ENCODE peak calls at places on chromosomes 16 and 17, in ten cellular contexts. One of them, this sample, is unnamed.

GRCh38 chr16:54291107-54291980 is 4.8 kb upstream of the IRX3 start:
- DNase-seq in RWPE1: no peak
- DNase-seq in RPMI7951: no peak
- DNase-seq in SJSA1: no peak
- DNase-seq in mesendoderm: peak; percentile 28
- DNase-seq in AG04450: no peak
- DNase-seq in naive B cell: no peak
- DNase-seq in iris pigment epithelial cell: no peak
- DNase-seq in cardiac muscle cell: no peak
- DNase-seq in hippocampal formation: no peak
- DNase-seq in this sample: no peak

GRCh38 chr17:13995856-13996635 is 73.3 kb upstream of the COX10 start:
- DNase-seq in naive B cell: no peak
- DNase-seq in hippocampal formation: no peak
- DNase-seq in AG04450: no peak
- DNase-seq in cardiac muscle cell: no peak
- DNase-seq in RWPE1: no peak
- DNase-seq in iris pigment epithelial cell: no peak
- DNase-seq in SJSA1: no peak
- DNase-seq in mesendoderm: no peak
- DNase-seq in RPMI7951: no peak
- DNase-seq in this sample: no peak

GRCh38 chr16:2009302-2009711 is 314 bp downstream of the ZNF598 start:
- DNase-seq in RPMI7951: no peak
- DNase-seq in naive B cell: no peak
- DNase-seq in SJSA1: no peak
- DNase-seq in AG04450: no peak
- DNase-seq in iris pigment epithelial cell: no peak
- DNase-seq in mesendoderm: no peak
- DNase-seq in hippocampal formation: no peak
- DNase-seq in cardiac muscle cell: no peak
- DNase-seq in RWPE1: no peak
- DNase-seq in this sample: no peak

GRCh38 chr16:10738231-10739077 is 5.2 kb upstream of the NUBP1 start:
- DNase-seq in mesendoderm: peak; percentile 71
- DNase-seq in hippocampal formation: peak; percentile 74
- DNase-seq in SJSA1: peak; percentile 76
- DNase-seq in RPMI7951: peak; percentile 85
- DNase-seq in cardiac muscle cell: peak; percentile 74
- DNase-seq in naive B cell: no peak
- DNase-seq in RWPE1: no peak
- DNase-seq in iris pigment epithelial cell: peak; percentile 84
- DNase-seq in AG04450: no peak
- DNase-seq in this sample: no peak

GRCh38 chr17:44865921-44866320 is 18.2 kb downstream of the HIGD1B start:
- DNase-seq in RPMI7951: no peak
- DNase-seq in iris pigment epithelial cell: peak; percentile 27
- DNase-seq in cardiac muscle cell: no peak
- DNase-seq in AG04450: no peak
- DNase-seq in mesendoderm: no peak
- DNase-seq in hippocampal formation: no peak
- DNase-seq in RWPE1: no peak
- DNase-seq in SJSA1: peak; percentile 77
- DNase-seq in naive B cell: no peak
- DNase-seq in this sample: no peak

GRCh38 chr16:80585764-80586163 is 45.0 kb downstream of the DYNLRB2 start:
- DNase-seq in hippocampal formation: no peak
- DNase-seq in SJSA1: no peak
- DNase-seq in cardiac muscle cell: no peak
- DNase-seq in iris pigment epithelial cell: no peak
- DNase-seq in naive B cell: no peak
- DNase-seq in RWPE1: no peak
- DNase-seq in mesendoderm: no peak
- DNase-seq in AG04450: no peak
- DNase-seq in RPMI7951: no peak
- DNase-seq in this sample: no peak

GRCh38 chr16:4578961-4579530 is 22.9 kb downstream of the C16orf96 start:
- DNase-seq in RWPE1: no peak
- DNase-seq in hippocampal formation: no peak
- DNase-seq in iris pigment epithelial cell: no peak
- DNase-seq in SJSA1: no peak
- DNase-seq in AG04450: no peak
- DNase-seq in cardiac muscle cell: no peak
- DNase-seq in naive B cell: no peak
- DNase-seq in RPMI7951: no peak
- DNase-seq in mesendoderm: no peak
- DNase-seq in this sample: no peak

GRCh38 chr17:58338907-58339774 is 10.5 kb upstream of the TSPOAP1 start:
- DNase-seq in cardiac muscle cell: peak; percentile 87
- DNase-seq in SJSA1: peak; percentile 81
- DNase-seq in RWPE1: no peak
- DNase-seq in RPMI7951: peak; percentile 83
- DNase-seq in AG04450: peak; percentile 59
- DNase-seq in iris pigment epithelial cell: peak; percentile 63
- DNase-seq in mesendoderm: peak; percentile 94
- DNase-seq in hippocampal formation: no peak
- DNase-seq in naive B cell: peak; percentile 73
- DNase-seq in this sample: peak; percentile 55

GRCh38 chr17:20092292-20092867 is 83.2 kb downstream of the SPECC1 start:
- DNase-seq in AG04450: no peak
- DNase-seq in hippocampal formation: no peak
- DNase-seq in RPMI7951: no peak
- DNase-seq in mesendoderm: no peak
- DNase-seq in iris pigment epithelial cell: no peak
- DNase-seq in naive B cell: no peak
- DNase-seq in RWPE1: no peak
- DNase-seq in cardiac muscle cell: no peak
- DNase-seq in SJSA1: no peak
- DNase-seq in this sample: no peak

GRCh38 chr16:77499373-77500285 is 64.8 kb upstream of the ADAMTS18 start:
- DNase-seq in AG04450: no peak
- DNase-seq in iris pigment epithelial cell: peak; percentile 79
- DNase-seq in mesendoderm: no peak
- DNase-seq in cardiac muscle cell: peak; percentile 69
- DNase-seq in RWPE1: no peak
- DNase-seq in hippocampal formation: no peak
- DNase-seq in naive B cell: no peak
- DNase-seq in RPMI7951: peak; percentile 33
- DNase-seq in SJSA1: no peak
- DNase-seq in this sample: no peak

GRCh38 chr16:24150282-24150681 is 105.9 kb upstream of the CACNG3 start:
- DNase-seq in mesendoderm: no peak
- DNase-seq in SJSA1: no peak
- DNase-seq in hippocampal formation: no peak
- DNase-seq in RWPE1: no peak
- DNase-seq in cardiac muscle cell: no peak
- DNase-seq in AG04450: no peak
- DNase-seq in iris pigment epithelial cell: no peak
- DNase-seq in RPMI7951: no peak
- DNase-seq in naive B cell: no peak
- DNase-seq in this sample: no peak

GRCh38 chr16:88287219-88287618 is 95.5 kb upstream of the ZNF469 start:
- DNase-seq in hippocampal formation: no peak
- DNase-seq in SJSA1: no peak
- DNase-seq in cardiac muscle cell: no peak
- DNase-seq in AG04450: no peak
- DNase-seq in mesendoderm: peak; percentile 22
- DNase-seq in RWPE1: no peak
- DNase-seq in iris pigment epithelial cell: no peak
- DNase-seq in naive B cell: no peak
- DNase-seq in RPMI7951: no peak
- DNase-seq in this sample: no peak